ENCODE peak calls at places on chromosome 20, in six cellular contexts. F is fibroblast of mammary gland, H is A549, T is foreskin fibroblast, Y is transverse colon, P is GM13976. V is an unnamed sample.
A peak's percentile ranks its signal among the peaks of the same experiment; 100 is the strongest.

GRCh38 chr20:48017504-48017903 is 232.2 kb upstream of the SULF2 start:
- DNase-seq in H (no peak), Y (no peak), T (no peak), F (peak; percentile 31), P (no peak), V (no peak)

GRCh38 chr20:25394276-25394675 is 3.6 kb upstream of the ABHD12 start:
- DNase-seq in P (no peak), H (no peak), F (no peak), T (no peak), Y (no peak), V (no peak)

GRCh38 chr20:7347409-7347808 is 579.9 kb downstream of the BMP2 start:
- DNase-seq in H (no peak), T (no peak), F (no peak), Y (no peak), P (no peak), V (no peak)

GRCh38 chr20:63957690-63958441 is 1.6 kb upstream of the UCKL1 start:
- DNase-seq in F (peak; percentile 65), Y (peak; percentile 89), T (no peak), H (no peak), P (no peak), V (no peak)

GRCh38 chr20:14495066-14495465 is 157.7 kb upstream of the FLRT3 start:
- DNase-seq in H (no peak), T (no peak), F (no peak), P (no peak), Y (no peak), V (no peak)

GRCh38 chr20:59802471-59803221 is 130.8 kb downstream of the SYCP2 start:
- DNase-seq in T (no peak), Y (no peak), F (no peak), H (no peak), P (no peak), V (no peak)

GRCh38 chr20:60361761-60362410 is 403.7 kb downstream of the CDH26 start:
- DNase-seq in P (peak; percentile 1), H (no peak), T (no peak), F (no peak), Y (no peak), V (no peak)

GRCh38 chr20:8133816-8134451 is 1.9 kb downstream of the PLCB1 start:
- DNase-seq in F (no peak), P (no peak), Y (no peak), T (no peak), H (no peak), V (no peak)

GRCh38 chr20:38830356-38830755 is 24.9 kb downstream of the PPP1R16B start:
- DNase-seq in F (no peak), H (no peak), T (no peak), P (no peak), Y (no peak), V (no peak)

GRCh38 chr20:62048821-62049291 is 16.8 kb downstream of the TAF4 start:
- DNase-seq in T (no peak), H (no peak), F (no peak), P (no peak), Y (no peak), V (no peak)

GRCh38 chr20:20060234-20060998 is 8.1 kb downstream of the CFAP61 start:
- DNase-seq in P (no peak), Y (no peak), F (no peak), H (no peak), T (no peak), V (no peak)

GRCh38 chr20:32820000-32820697 is 395 bp downstream of the MAPRE1 start:
- DNase-seq in F (peak; percentile 16), Y (no peak), P (peak; percentile 89), H (peak; percentile 36), T (no peak), V (no peak)

GRCh38 chr20:53331151-53331973 is 262.3 kb downstream of the ZNF217 start:
- DNase-seq in Y (no peak), T (no peak), H (no peak), P (no peak), F (peak; percentile 68), V (no peak)

GRCh38 chr20:2840967-2841531 is 504 bp downstream of the VPS16 start:
- DNase-seq in T (peak; percentile 69), Y (peak; percentile 53), F (peak; percentile 66), H (peak; percentile 80), P (peak; percentile 77), V (no peak)

GRCh38 chr20:1993986-1994385 is at the start of gene PDYN:
- DNase-seq in F (no peak), P (no peak), T (no peak), Y (no peak), H (no peak), V (no peak)

GRCh38 chr20:8154636-8155035 is 22.6 kb downstream of the PLCB1 start:
- DNase-seq in T (no peak), H (no peak), Y (no peak), P (no peak), F (no peak), V (no peak)

GRCh38 chr20:62386383-62387218 is at the start of gene RPS21:
- DNase-seq in F (peak; percentile 87), H (no peak), P (peak; percentile 97), T (peak; percentile 88), Y (peak; percentile 95), V (no peak)

GRCh38 chr20:32470025-32470861 is 112.1 kb downstream of the ASXL1 start:
- DNase-seq in T (peak; percentile 64), H (peak; percentile 49), F (peak; percentile 75), Y (peak; percentile 53), P (no peak), V (no peak)

GRCh38 chr20:63461364-63461763 is 11.1 kb downstream of the KCNQ2 start:
- DNase-seq in F (no peak), Y (no peak), H (no peak), T (no peak), P (no peak), V (no peak)

GRCh38 chr20:35171753-35172433 is at the start of gene PROCR:
- DNase-seq in F (peak; percentile 95), P (peak; percentile 63), H (peak; percentile 94), Y (peak; percentile 87), T (peak; percentile 94), V (peak; percentile 94)

GRCh38 chr20:3404402-3404801 is 3.1 kb downstream of the DNAAF9 start:
- DNase-seq in F (no peak), H (no peak), Y (no peak), T (no peak), P (no peak), V (no peak)

GRCh38 chr20:48880936-48881657 is 40.4 kb upstream of the ARFGEF2 start:
- DNase-seq in H (no peak), Y (no peak), F (no peak), P (no peak), T (no peak), V (no peak)

GRCh38 chr20:16175322-16175721 is 397.9 kb downstream of the KIF16B start:
- DNase-seq in F (no peak), Y (no peak), P (no peak), T (no peak), H (no peak), V (no peak)

GRCh38 chr20:52201395-52201794 is 9.8 kb upstream of the ZFP64 start:
- DNase-seq in H (no peak), T (no peak), P (no peak), F (no peak), Y (no peak), V (no peak)

DNA sequence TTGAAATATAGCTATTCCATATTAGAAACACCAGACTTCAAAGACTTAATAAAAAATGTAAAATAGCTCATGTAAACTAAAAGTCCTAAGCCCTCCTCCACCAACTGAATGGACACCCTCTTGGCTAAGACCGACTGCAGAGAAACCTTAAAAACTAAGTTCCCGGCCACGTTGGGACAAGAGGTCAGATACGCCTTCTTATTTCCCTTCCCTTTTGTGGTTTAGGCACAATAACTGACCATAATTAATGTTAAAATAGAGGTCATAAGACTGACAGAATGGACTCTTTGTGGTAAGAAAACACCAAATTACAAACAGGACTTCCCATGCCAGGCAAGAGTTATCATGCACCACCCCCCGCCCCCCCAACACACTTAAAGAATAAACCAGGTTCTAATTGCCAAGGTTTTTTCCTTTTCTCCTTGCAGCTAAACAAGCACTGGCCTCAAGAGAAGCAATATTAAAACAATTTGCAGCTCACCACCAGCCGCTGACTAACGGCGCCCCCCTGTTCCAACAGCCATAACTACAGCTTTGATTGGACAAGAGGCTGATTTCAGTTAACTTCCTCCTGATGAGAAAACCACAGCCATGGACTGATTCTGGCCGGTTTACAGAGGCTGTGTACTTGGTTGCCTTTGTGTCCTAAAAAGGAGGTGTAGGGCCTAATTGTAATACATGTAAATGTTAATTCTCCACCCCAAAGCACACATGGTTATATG is 10.7 kb upstream of the LAMP5 start:
- DNase-seq in P (no peak), H (no peak), F (peak; percentile 77), Y (no peak), T (peak; percentile 42), V (no peak)
- TF ChIP-seq CTCF in P (no peak), H (no peak), F (peak; percentile 5), Y (no peak), T (no peak), V (peak; percentile 8)

DNA sequence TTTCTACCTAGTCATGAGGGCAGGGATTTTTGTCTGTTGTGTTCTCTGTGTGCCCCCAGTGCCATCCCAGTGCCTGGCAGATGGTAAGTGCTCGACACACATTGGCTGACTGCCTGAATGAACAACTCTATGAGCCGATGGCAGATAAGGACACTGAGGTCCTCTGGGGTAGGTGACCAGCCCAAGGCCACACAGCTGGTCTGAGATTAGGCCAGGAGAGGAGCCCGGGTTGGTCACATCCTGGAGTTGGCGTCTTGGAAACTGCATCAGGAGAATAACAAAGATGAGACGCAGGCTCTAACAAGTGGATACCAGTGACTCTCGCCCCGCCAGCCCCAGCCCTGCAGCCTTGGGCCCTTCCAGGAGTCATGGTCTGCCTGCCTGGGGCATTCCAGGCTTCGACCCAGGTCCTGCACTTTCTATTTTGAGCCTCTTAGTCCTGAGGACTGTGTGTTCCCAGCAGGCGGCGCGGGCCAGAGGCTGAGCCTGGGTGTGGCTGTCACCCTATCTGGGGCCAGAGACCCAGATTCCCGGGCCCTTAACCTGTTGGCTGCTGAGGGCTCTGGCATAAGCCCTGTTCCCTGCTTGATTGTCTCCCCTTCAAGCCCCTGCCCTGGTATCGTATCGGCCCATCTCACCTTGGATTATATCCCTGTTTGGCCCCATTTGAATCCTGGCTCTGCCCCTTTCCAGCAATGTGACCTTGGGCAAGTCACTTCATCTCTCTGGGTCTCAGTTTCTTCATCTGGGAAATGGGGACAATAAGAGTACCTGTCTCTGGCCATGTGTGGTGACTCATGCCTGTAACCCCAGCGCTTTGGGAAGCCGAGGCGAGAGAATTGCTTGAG is 88.3 kb downstream of the CEBPB start:
- DNase-seq in H (peak; percentile 54), T (peak; percentile 66), F (peak; percentile 55), Y (peak; percentile 82), P (no peak), V (no peak)
- TF ChIP-seq CTCF in H (no peak), T (peak; percentile 16), F (peak; percentile 39), Y (peak; percentile 19), P (no peak), V (no peak)

GRCh38 chr20:5065489-5066383 is 54.0 kb downstream of the PCNA start:
- DNase-seq in H (peak; percentile 92), F (peak; percentile 98), Y (peak; percentile 26), P (no peak), T (peak; percentile 98), V (peak; percentile 62)
- TF ChIP-seq CTCF in H (no peak), F (no peak), Y (no peak), P (no peak), T (no peak), V (no peak)

GRCh38 chr20:57998276-57998675 is 230.2 kb downstream of the ANKRD60 start:
- DNase-seq in H (no peak), F (no peak), T (no peak), Y (no peak), P (no peak), V (no peak)
- TF ChIP-seq CTCF in H (no peak), F (no peak), T (no peak), Y (no peak), P (no peak), V (no peak)